ENCODE peak calls at places on chromosomes 7 and 10, in seven cellular contexts. Q is ovary, D is Right ventricle myocardium superior, B is iPS-NIHi11, R is epithelial cell of esophagus, V is head of caudate nucleus, G is AG09309. L is an unnamed sample.

GRCh38 chr10:80163741-80164341 is 31.3 kb downstream of the PLAC9 start:
- DNase-seq in Q (no peak), D (peak), B (no peak), R (no peak), V (no peak), G (no peak), L (peak)

GRCh38 chr10:119135517-119135890 is 30.0 kb downstream of the SFXN4 start:
- DNase-seq in Q (no peak), D (no peak), B (no peak), R (no peak), V (no peak), G (peak), L (no peak)

GRCh38 chr7:7843972-7844371 is 124.6 kb upstream of the GLCCI1 start:
- DNase-seq in Q (no peak), D (no peak), B (no peak), R (no peak), V (no peak), G (no peak), L (no peak)

GRCh38 chr10:80196270-80196949 is 8.9 kb downstream of the ANXA11 start:
- DNase-seq in Q (no peak), D (peak), B (no peak), R (peak), V (no peak), G (no peak), L (peak)

GRCh38 chr10:133123050-133123745 is 35.5 kb downstream of the ADGRA1 start:
- DNase-seq in Q (no peak), D (peak), B (no peak), R (no peak), V (no peak), G (no peak), L (no peak)

GRCh38 chr7:35758421-35758820 is 42.4 kb upstream of the SEPTIN7 start:
- DNase-seq in Q (no peak), D (no peak), B (peak), R (no peak), V (no peak), G (no peak), L (no peak)

GRCh38 chr7:158702196-158702595 is 2.4 kb downstream of the NCAPG2 start:
- DNase-seq in Q (no peak), D (no peak), B (peak), R (no peak), V (no peak), G (no peak), L (no peak)

GRCh38 chr10:95260909-95261552 is 29.8 kb downstream of the PDLIM1 start:
- DNase-seq in Q (no peak), D (no peak), B (no peak), R (peak), V (no peak), G (no peak), L (peak)

GRCh38 chr10:120423350-120424197 is 33.5 kb upstream of the PLPP4 start:
- DNase-seq in Q (no peak), D (no peak), B (peak), R (peak), V (peak), G (no peak), L (peak)

GRCh38 chr10:17238445-17239275 is 10.6 kb downstream of the VIM start:
- DNase-seq in Q (no peak), D (no peak), B (no peak), R (no peak), V (no peak), G (no peak), L (peak)

GRCh38 chr10:128268015-128268722 is 141.9 kb upstream of the MKI67 start:
- DNase-seq in Q (no peak), D (no peak), B (peak), R (no peak), V (no peak), G (no peak), L (no peak)

GRCh38 chr10:13608246-13608853 is 21.6 kb downstream of the PRPF18 start:
- DNase-seq in Q (no peak), D (no peak), B (peak), R (peak), V (no peak), G (no peak), L (no peak)

GRCh38 chr7:32506266-32507054 is 11.2 kb downstream of the AVL9 start:
- DNase-seq in Q (no peak), D (no peak), B (no peak), R (peak), V (no peak), G (peak), L (peak)

L was measured in RCC 7860.